ENCODE peak calls at places on chromosomes 1 and 21, in nine cellular contexts. One of them, this sample, is unnamed.
A peak's percentile ranks its signal among the peaks of the same experiment; 100 is the strongest.

GRCh38 chr1:62841587-62842169 is 57.7 kb downstream of the ATG4C start:
- DNase-seq in stimulated activated CD4-positive, alpha-beta T cell treated with anti-CD3 and anti-CD28 coated beads, Interleukin-4, amount 100 ng/mL, for 24 hours: peak; percentile 21
- DNase-seq in stomach: no peak
- DNase-seq in hypothalamus: no peak
- DNase-seq in hippocampal formation: peak; percentile 72
- DNase-seq in iPS-NIHi11: peak; percentile 68
- DNase-seq in activated T-helper 9 cell treated with anti-CD3 and anti-CD28 coated beads, Interleukin-2, amount 50 U/mL, for 16 hours: no peak
- DNase-seq in GM12891: peak; percentile 1
- DNase-seq in SJSA1: peak; percentile 38
- DNase-seq in this sample: no peak

GRCh38 chr1:108628666-108629065 is 32.2 kb downstream of the HENMT1 start:
- DNase-seq in stimulated activated CD4-positive, alpha-beta T cell treated with anti-CD3 and anti-CD28 coated beads, Interleukin-4, amount 100 ng/mL, for 24 hours: no peak
- DNase-seq in stomach: no peak
- DNase-seq in hypothalamus: no peak
- DNase-seq in hippocampal formation: no peak
- DNase-seq in iPS-NIHi11: no peak
- DNase-seq in activated T-helper 9 cell treated with anti-CD3 and anti-CD28 coated beads, Interleukin-2, amount 50 U/mL, for 16 hours: no peak
- DNase-seq in GM12891: no peak
- DNase-seq in SJSA1: no peak
- DNase-seq in this sample: no peak

GRCh38 chr1:107776898-107777663 is 187.9 kb downstream of the VAV3 start:
- DNase-seq in stimulated activated CD4-positive, alpha-beta T cell treated with anti-CD3 and anti-CD28 coated beads, Interleukin-4, amount 100 ng/mL, for 24 hours: no peak
- DNase-seq in stomach: no peak
- DNase-seq in hypothalamus: no peak
- DNase-seq in hippocampal formation: no peak
- DNase-seq in iPS-NIHi11: no peak
- DNase-seq in activated T-helper 9 cell treated with anti-CD3 and anti-CD28 coated beads, Interleukin-2, amount 50 U/mL, for 16 hours: no peak
- DNase-seq in GM12891: no peak
- DNase-seq in SJSA1: no peak
- DNase-seq in this sample: no peak

GRCh38 chr21:46061950-46062349 is 36.0 kb upstream of the COL6A2 start:
- DNase-seq in stimulated activated CD4-positive, alpha-beta T cell treated with anti-CD3 and anti-CD28 coated beads, Interleukin-4, amount 100 ng/mL, for 24 hours: no peak
- DNase-seq in stomach: no peak
- DNase-seq in hypothalamus: no peak
- DNase-seq in hippocampal formation: no peak
- DNase-seq in iPS-NIHi11: no peak
- DNase-seq in activated T-helper 9 cell treated with anti-CD3 and anti-CD28 coated beads, Interleukin-2, amount 50 U/mL, for 16 hours: no peak
- DNase-seq in GM12891: no peak
- DNase-seq in SJSA1: no peak
- DNase-seq in this sample: no peak

GRCh38 chr1:183516725-183517124 is 44.4 kb downstream of the SMG7 start:
- DNase-seq in stimulated activated CD4-positive, alpha-beta T cell treated with anti-CD3 and anti-CD28 coated beads, Interleukin-4, amount 100 ng/mL, for 24 hours: no peak
- DNase-seq in stomach: no peak
- DNase-seq in hypothalamus: no peak
- DNase-seq in hippocampal formation: no peak
- DNase-seq in iPS-NIHi11: no peak
- DNase-seq in activated T-helper 9 cell treated with anti-CD3 and anti-CD28 coated beads, Interleukin-2, amount 50 U/mL, for 16 hours: no peak
- DNase-seq in GM12891: no peak
- DNase-seq in SJSA1: no peak
- DNase-seq in this sample: no peak

GRCh38 chr1:194300776-194301175 is 1114.4 kb upstream of the B3GALT2 start:
- DNase-seq in stimulated activated CD4-positive, alpha-beta T cell treated with anti-CD3 and anti-CD28 coated beads, Interleukin-4, amount 100 ng/mL, for 24 hours: no peak
- DNase-seq in stomach: no peak
- DNase-seq in hypothalamus: no peak
- DNase-seq in hippocampal formation: no peak
- DNase-seq in iPS-NIHi11: no peak
- DNase-seq in activated T-helper 9 cell treated with anti-CD3 and anti-CD28 coated beads, Interleukin-2, amount 50 U/mL, for 16 hours: no peak
- DNase-seq in GM12891: no peak
- DNase-seq in SJSA1: no peak
- DNase-seq in this sample: no peak

GRCh38 chr1:201711101-201711597 is 117.8 kb upstream of the IPO9 start:
- DNase-seq in stimulated activated CD4-positive, alpha-beta T cell treated with anti-CD3 and anti-CD28 coated beads, Interleukin-4, amount 100 ng/mL, for 24 hours: no peak
- DNase-seq in stomach: no peak
- DNase-seq in hypothalamus: no peak
- DNase-seq in hippocampal formation: no peak
- DNase-seq in iPS-NIHi11: no peak
- DNase-seq in activated T-helper 9 cell treated with anti-CD3 and anti-CD28 coated beads, Interleukin-2, amount 50 U/mL, for 16 hours: no peak
- DNase-seq in GM12891: no peak
- DNase-seq in SJSA1: no peak
- DNase-seq in this sample: no peak

GRCh38 chr21:41952568-41953248 is 1.1 kb downstream of the C2CD2 start:
- DNase-seq in stimulated activated CD4-positive, alpha-beta T cell treated with anti-CD3 and anti-CD28 coated beads, Interleukin-4, amount 100 ng/mL, for 24 hours: no peak
- DNase-seq in stomach: no peak
- DNase-seq in hypothalamus: no peak
- DNase-seq in hippocampal formation: no peak
- DNase-seq in iPS-NIHi11: peak; percentile 34
- DNase-seq in activated T-helper 9 cell treated with anti-CD3 and anti-CD28 coated beads, Interleukin-2, amount 50 U/mL, for 16 hours: no peak
- DNase-seq in GM12891: no peak
- DNase-seq in SJSA1: no peak
- DNase-seq in this sample: no peak

GRCh38 chr1:186374313-186375151 is 521 bp downstream of the TPR start:
- DNase-seq in stimulated activated CD4-positive, alpha-beta T cell treated with anti-CD3 and anti-CD28 coated beads, Interleukin-4, amount 100 ng/mL, for 24 hours: peak; percentile 39
- DNase-seq in stomach: peak; percentile 33
- DNase-seq in hypothalamus: no peak
- DNase-seq in hippocampal formation: peak; percentile 31
- DNase-seq in iPS-NIHi11: peak; percentile 25
- DNase-seq in activated T-helper 9 cell treated with anti-CD3 and anti-CD28 coated beads, Interleukin-2, amount 50 U/mL, for 16 hours: peak; percentile 1
- DNase-seq in GM12891: no peak
- DNase-seq in SJSA1: no peak
- DNase-seq in this sample: peak; percentile 16

GRCh38 chr1:70003509-70003908 is 201.9 kb downstream of the LRRC40 start:
- DNase-seq in stimulated activated CD4-positive, alpha-beta T cell treated with anti-CD3 and anti-CD28 coated beads, Interleukin-4, amount 100 ng/mL, for 24 hours: no peak
- DNase-seq in stomach: no peak
- DNase-seq in hypothalamus: no peak
- DNase-seq in hippocampal formation: no peak
- DNase-seq in iPS-NIHi11: no peak
- DNase-seq in activated T-helper 9 cell treated with anti-CD3 and anti-CD28 coated beads, Interleukin-2, amount 50 U/mL, for 16 hours: no peak
- DNase-seq in GM12891: no peak
- DNase-seq in SJSA1: no peak
- DNase-seq in this sample: no peak

GRCh38 chr1:203954788-203955552 is 93.6 kb downstream of the SNRPE start:
- DNase-seq in stimulated activated CD4-positive, alpha-beta T cell treated with anti-CD3 and anti-CD28 coated beads, Interleukin-4, amount 100 ng/mL, for 24 hours: no peak
- DNase-seq in stomach: no peak
- DNase-seq in hypothalamus: no peak
- DNase-seq in hippocampal formation: no peak
- DNase-seq in iPS-NIHi11: no peak
- DNase-seq in activated T-helper 9 cell treated with anti-CD3 and anti-CD28 coated beads, Interleukin-2, amount 50 U/mL, for 16 hours: no peak
- DNase-seq in GM12891: no peak
- DNase-seq in SJSA1: no peak
- DNase-seq in this sample: no peak

GRCh38 chr1:84665703-84666317 is 24.5 kb downstream of the SSX2IP start:
- DNase-seq in stimulated activated CD4-positive, alpha-beta T cell treated with anti-CD3 and anti-CD28 coated beads, Interleukin-4, amount 100 ng/mL, for 24 hours: no peak
- DNase-seq in stomach: no peak
- DNase-seq in hypothalamus: no peak
- DNase-seq in hippocampal formation: no peak
- DNase-seq in iPS-NIHi11: no peak
- DNase-seq in activated T-helper 9 cell treated with anti-CD3 and anti-CD28 coated beads, Interleukin-2, amount 50 U/mL, for 16 hours: no peak
- DNase-seq in GM12891: no peak
- DNase-seq in SJSA1: no peak
- DNase-seq in this sample: no peak

GRCh38 chr1:84078108-84078823 is 65.8 kb upstream of the PRKACB start:
- DNase-seq in stimulated activated CD4-positive, alpha-beta T cell treated with anti-CD3 and anti-CD28 coated beads, Interleukin-4, amount 100 ng/mL, for 24 hours: no peak
- DNase-seq in stomach: no peak
- DNase-seq in hypothalamus: peak; percentile 46
- DNase-seq in hippocampal formation: no peak
- DNase-seq in iPS-NIHi11: peak; percentile 62
- DNase-seq in activated T-helper 9 cell treated with anti-CD3 and anti-CD28 coated beads, Interleukin-2, amount 50 U/mL, for 16 hours: no peak
- DNase-seq in GM12891: no peak
- DNase-seq in SJSA1: peak; percentile 71
- DNase-seq in this sample: no peak

GRCh38 chr21:39869141-39869818 is 2.0 kb downstream of the PCP4 start:
- DNase-seq in stimulated activated CD4-positive, alpha-beta T cell treated with anti-CD3 and anti-CD28 coated beads, Interleukin-4, amount 100 ng/mL, for 24 hours: no peak
- DNase-seq in stomach: no peak
- DNase-seq in hypothalamus: no peak
- DNase-seq in hippocampal formation: no peak
- DNase-seq in iPS-NIHi11: no peak
- DNase-seq in activated T-helper 9 cell treated with anti-CD3 and anti-CD28 coated beads, Interleukin-2, amount 50 U/mL, for 16 hours: no peak
- DNase-seq in GM12891: no peak
- DNase-seq in SJSA1: no peak
- DNase-seq in this sample: no peak

GRCh38 chr1:241391926-241392710 is 35.1 kb upstream of the RGS7 start:
- DNase-seq in stimulated activated CD4-positive, alpha-beta T cell treated with anti-CD3 and anti-CD28 coated beads, Interleukin-4, amount 100 ng/mL, for 24 hours: no peak
- DNase-seq in stomach: no peak
- DNase-seq in hypothalamus: no peak
- DNase-seq in hippocampal formation: no peak
- DNase-seq in iPS-NIHi11: no peak
- DNase-seq in activated T-helper 9 cell treated with anti-CD3 and anti-CD28 coated beads, Interleukin-2, amount 50 U/mL, for 16 hours: no peak
- DNase-seq in GM12891: no peak
- DNase-seq in SJSA1: peak; percentile 24
- DNase-seq in this sample: no peak

GRCh38 chr21:42724226-42724920 is 71.0 kb downstream of the PDE9A start:
- DNase-seq in stimulated activated CD4-positive, alpha-beta T cell treated with anti-CD3 and anti-CD28 coated beads, Interleukin-4, amount 100 ng/mL, for 24 hours: no peak
- DNase-seq in stomach: no peak
- DNase-seq in hypothalamus: no peak
- DNase-seq in hippocampal formation: no peak
- DNase-seq in iPS-NIHi11: no peak
- DNase-seq in activated T-helper 9 cell treated with anti-CD3 and anti-CD28 coated beads, Interleukin-2, amount 50 U/mL, for 16 hours: no peak
- DNase-seq in GM12891: no peak
- DNase-seq in SJSA1: peak; percentile 97
- DNase-seq in this sample: no peak

GRCh38 chr1:26790551-26790953 is 2.8 kb downstream of the PIGV start:
- DNase-seq in stimulated activated CD4-positive, alpha-beta T cell treated with anti-CD3 and anti-CD28 coated beads, Interleukin-4, amount 100 ng/mL, for 24 hours: peak; percentile 48
- DNase-seq in stomach: no peak
- DNase-seq in hypothalamus: no peak
- DNase-seq in hippocampal formation: no peak
- DNase-seq in iPS-NIHi11: no peak
- DNase-seq in activated T-helper 9 cell treated with anti-CD3 and anti-CD28 coated beads, Interleukin-2, amount 50 U/mL, for 16 hours: no peak
- DNase-seq in GM12891: no peak
- DNase-seq in SJSA1: peak; percentile 20
- DNase-seq in this sample: no peak

GRCh38 chr1:115654663-115655306 is 13.0 kb downstream of the VANGL1 start:
- DNase-seq in stimulated activated CD4-positive, alpha-beta T cell treated with anti-CD3 and anti-CD28 coated beads, Interleukin-4, amount 100 ng/mL, for 24 hours: no peak
- DNase-seq in stomach: peak; percentile 71
- DNase-seq in hypothalamus: peak; percentile 22
- DNase-seq in hippocampal formation: no peak
- DNase-seq in iPS-NIHi11: peak; percentile 45
- DNase-seq in activated T-helper 9 cell treated with anti-CD3 and anti-CD28 coated beads, Interleukin-2, amount 50 U/mL, for 16 hours: no peak
- DNase-seq in GM12891: no peak
- DNase-seq in SJSA1: peak; percentile 66
- DNase-seq in this sample: no peak

GRCh38 chr1:233603366-233603927 is 10.5 kb upstream of the KCNK1 start:
- DNase-seq in stimulated activated CD4-positive, alpha-beta T cell treated with anti-CD3 and anti-CD28 coated beads, Interleukin-4, amount 100 ng/mL, for 24 hours: no peak
- DNase-seq in stomach: no peak
- DNase-seq in hypothalamus: no peak
- DNase-seq in hippocampal formation: no peak
- DNase-seq in iPS-NIHi11: no peak
- DNase-seq in activated T-helper 9 cell treated with anti-CD3 and anti-CD28 coated beads, Interleukin-2, amount 50 U/mL, for 16 hours: no peak
- DNase-seq in GM12891: no peak
- DNase-seq in SJSA1: no peak
- DNase-seq in this sample: no peak

GRCh38 chr1:185560760-185561159 is 173.4 kb upstream of the HMCN1 start:
- DNase-seq in stimulated activated CD4-positive, alpha-beta T cell treated with anti-CD3 and anti-CD28 coated beads, Interleukin-4, amount 100 ng/mL, for 24 hours: no peak
- DNase-seq in stomach: no peak
- DNase-seq in hypothalamus: no peak
- DNase-seq in hippocampal formation: no peak
- DNase-seq in iPS-NIHi11: no peak
- DNase-seq in activated T-helper 9 cell treated with anti-CD3 and anti-CD28 coated beads, Interleukin-2, amount 50 U/mL, for 16 hours: no peak
- DNase-seq in GM12891: no peak
- DNase-seq in SJSA1: no peak
- DNase-seq in this sample: no peak

GRCh38 chr1:243841507-243841906 is 8.5 kb downstream of the AKT3 start:
- DNase-seq in stimulated activated CD4-positive, alpha-beta T cell treated with anti-CD3 and anti-CD28 coated beads, Interleukin-4, amount 100 ng/mL, for 24 hours: no peak
- DNase-seq in stomach: no peak
- DNase-seq in hypothalamus: no peak
- DNase-seq in hippocampal formation: no peak
- DNase-seq in iPS-NIHi11: no peak
- DNase-seq in activated T-helper 9 cell treated with anti-CD3 and anti-CD28 coated beads, Interleukin-2, amount 50 U/mL, for 16 hours: no peak
- DNase-seq in GM12891: no peak
- DNase-seq in SJSA1: peak; percentile 43
- DNase-seq in this sample: no peak

GRCh38 chr1:222798111-222798510 is 16.7 kb upstream of the DISP1 start:
- DNase-seq in stimulated activated CD4-positive, alpha-beta T cell treated with anti-CD3 and anti-CD28 coated beads, Interleukin-4, amount 100 ng/mL, for 24 hours: no peak
- DNase-seq in stomach: no peak
- DNase-seq in hypothalamus: no peak
- DNase-seq in hippocampal formation: no peak
- DNase-seq in iPS-NIHi11: peak; percentile 14
- DNase-seq in activated T-helper 9 cell treated with anti-CD3 and anti-CD28 coated beads, Interleukin-2, amount 50 U/mL, for 16 hours: no peak
- DNase-seq in GM12891: no peak
- DNase-seq in SJSA1: peak; percentile 78
- DNase-seq in this sample: peak; percentile 24

GRCh38 chr1:41450747-41451285 is 33.7 kb downstream of the EDN2 start:
- DNase-seq in stimulated activated CD4-positive, alpha-beta T cell treated with anti-CD3 and anti-CD28 coated beads, Interleukin-4, amount 100 ng/mL, for 24 hours: no peak
- DNase-seq in stomach: no peak
- DNase-seq in hypothalamus: no peak
- DNase-seq in hippocampal formation: no peak
- DNase-seq in iPS-NIHi11: no peak
- DNase-seq in activated T-helper 9 cell treated with anti-CD3 and anti-CD28 coated beads, Interleukin-2, amount 50 U/mL, for 16 hours: no peak
- DNase-seq in GM12891: no peak
- DNase-seq in SJSA1: no peak
- DNase-seq in this sample: no peak

GRCh38 chr1:162011337-162012012 is 12.2 kb downstream of the OLFML2B start:
- DNase-seq in stimulated activated CD4-positive, alpha-beta T cell treated with anti-CD3 and anti-CD28 coated beads, Interleukin-4, amount 100 ng/mL, for 24 hours: no peak
- DNase-seq in stomach: no peak
- DNase-seq in hypothalamus: no peak
- DNase-seq in hippocampal formation: no peak
- DNase-seq in iPS-NIHi11: no peak
- DNase-seq in activated T-helper 9 cell treated with anti-CD3 and anti-CD28 coated beads, Interleukin-2, amount 50 U/mL, for 16 hours: no peak
- DNase-seq in GM12891: no peak
- DNase-seq in SJSA1: no peak
- DNase-seq in this sample: no peak

GRCh38 chr1:201531551-201532425 is 7.1 kb upstream of the NAV1 start:
- DNase-seq in stimulated activated CD4-positive, alpha-beta T cell treated with anti-CD3 and anti-CD28 coated beads, Interleukin-4, amount 100 ng/mL, for 24 hours: no peak
- DNase-seq in stomach: no peak
- DNase-seq in hypothalamus: no peak
- DNase-seq in hippocampal formation: no peak
- DNase-seq in iPS-NIHi11: no peak
- DNase-seq in activated T-helper 9 cell treated with anti-CD3 and anti-CD28 coated beads, Interleukin-2, amount 50 U/mL, for 16 hours: no peak
- DNase-seq in GM12891: no peak
- DNase-seq in SJSA1: no peak
- DNase-seq in this sample: no peak

GRCh38 chr1:236861560-236862230 is 66.6 kb downstream of the MTR start:
- DNase-seq in stimulated activated CD4-positive, alpha-beta T cell treated with anti-CD3 and anti-CD28 coated beads, Interleukin-4, amount 100 ng/mL, for 24 hours: no peak
- DNase-seq in stomach: no peak
- DNase-seq in hypothalamus: no peak
- DNase-seq in hippocampal formation: no peak
- DNase-seq in iPS-NIHi11: no peak
- DNase-seq in activated T-helper 9 cell treated with anti-CD3 and anti-CD28 coated beads, Interleukin-2, amount 50 U/mL, for 16 hours: no peak
- DNase-seq in GM12891: no peak
- DNase-seq in SJSA1: no peak
- DNase-seq in this sample: no peak

GRCh38 chr1:93844262-93845045 is 34.6 kb downstream of the DNTTIP2 start:
- DNase-seq in stimulated activated CD4-positive, alpha-beta T cell treated with anti-CD3 and anti-CD28 coated beads, Interleukin-4, amount 100 ng/mL, for 24 hours: peak; percentile 49
- DNase-seq in stomach: peak; percentile 43
- DNase-seq in hypothalamus: peak; percentile 8
- DNase-seq in hippocampal formation: peak; percentile 89
- DNase-seq in iPS-NIHi11: peak; percentile 73
- DNase-seq in activated T-helper 9 cell treated with anti-CD3 and anti-CD28 coated beads, Interleukin-2, amount 50 U/mL, for 16 hours: no peak
- DNase-seq in GM12891: peak; percentile 31
- DNase-seq in SJSA1: peak; percentile 64
- DNase-seq in this sample: peak; percentile 15

GRCh38 chr1:39919545-39919944 is 17.8 kb upstream of the MYCL start:
- DNase-seq in stimulated activated CD4-positive, alpha-beta T cell treated with anti-CD3 and anti-CD28 coated beads, Interleukin-4, amount 100 ng/mL, for 24 hours: peak; percentile 50
- DNase-seq in stomach: peak; percentile 49
- DNase-seq in hypothalamus: peak; percentile 14
- DNase-seq in hippocampal formation: peak; percentile 43
- DNase-seq in iPS-NIHi11: peak; percentile 74
- DNase-seq in activated T-helper 9 cell treated with anti-CD3 and anti-CD28 coated beads, Interleukin-2, amount 50 U/mL, for 16 hours: peak; percentile 14
- DNase-seq in GM12891: peak; percentile 77
- DNase-seq in SJSA1: peak; percentile 37
- DNase-seq in this sample: peak; percentile 42

GRCh38 chr1:16119504-16119903 is 36.4 kb downstream of the EPHA2 start:
- DNase-seq in stimulated activated CD4-positive, alpha-beta T cell treated with anti-CD3 and anti-CD28 coated beads, Interleukin-4, amount 100 ng/mL, for 24 hours: no peak
- DNase-seq in stomach: no peak
- DNase-seq in hypothalamus: no peak
- DNase-seq in hippocampal formation: no peak
- DNase-seq in iPS-NIHi11: no peak
- DNase-seq in activated T-helper 9 cell treated with anti-CD3 and anti-CD28 coated beads, Interleukin-2, amount 50 U/mL, for 16 hours: no peak
- DNase-seq in GM12891: no peak
- DNase-seq in SJSA1: no peak
- DNase-seq in this sample: no peak

GRCh38 chr21:15772654-15773053 is 42.9 kb downstream of the USP25 start:
- DNase-seq in stimulated activated CD4-positive, alpha-beta T cell treated with anti-CD3 and anti-CD28 coated beads, Interleukin-4, amount 100 ng/mL, for 24 hours: no peak
- DNase-seq in stomach: no peak
- DNase-seq in hypothalamus: no peak
- DNase-seq in hippocampal formation: no peak
- DNase-seq in iPS-NIHi11: no peak
- DNase-seq in activated T-helper 9 cell treated with anti-CD3 and anti-CD28 coated beads, Interleukin-2, amount 50 U/mL, for 16 hours: no peak
- DNase-seq in GM12891: no peak
- DNase-seq in SJSA1: no peak
- DNase-seq in this sample: no peak

GRCh38 chr1:2990376-2991115 is 30.7 kb upstream of the ACTRT2 start:
- DNase-seq in stimulated activated CD4-positive, alpha-beta T cell treated with anti-CD3 and anti-CD28 coated beads, Interleukin-4, amount 100 ng/mL, for 24 hours: no peak
- DNase-seq in stomach: no peak
- DNase-seq in hypothalamus: no peak
- DNase-seq in hippocampal formation: no peak
- DNase-seq in iPS-NIHi11: no peak
- DNase-seq in activated T-helper 9 cell treated with anti-CD3 and anti-CD28 coated beads, Interleukin-2, amount 50 U/mL, for 16 hours: no peak
- DNase-seq in GM12891: no peak
- DNase-seq in SJSA1: no peak
- DNase-seq in this sample: peak; percentile 2

This sample was measured in activated naive CD4-positive, alpha-beta T cell treated with anti-CD3 and anti-CD28 coated beads, Interleukin-2, amount 50 U/mL, for 16 hours.